ENCODE peak calls at places on chromosomes 4 and X, in seven cellular contexts. One of them, this sample, is unnamed.

GRCh38 chrX:111006119-111006518 is 89.9 kb upstream of the PAK3 start:
- DNase-seq in nucleus accumbens: no peak
- DNase-seq in MCF 10A: peak; percentile 30
- DNase-seq in epithelial cell of prostate: no peak
- DNase-seq in NCI-H2171: no peak
- DNase-seq in Kasumi-1: peak; percentile 30
- DNase-seq in epithelial cell of esophagus: peak; percentile 25
- DNase-seq in this sample: no peak

GRCh38 chr4:167622481-167623240 is 388.4 kb upstream of the SPOCK3 start:
- DNase-seq in nucleus accumbens: no peak
- DNase-seq in Kasumi-1: peak; percentile 61
- DNase-seq in MCF 10A: peak; percentile 66
- DNase-seq in NCI-H2171: no peak
- DNase-seq in epithelial cell of prostate: no peak
- DNase-seq in epithelial cell of esophagus: peak; percentile 64
- DNase-seq in this sample: peak; percentile 65

GRCh38 chrX:119266364-119266995 is 30.4 kb downstream of the PGRMC1 start:
- DNase-seq in NCI-H2171: no peak
- DNase-seq in Kasumi-1: peak; percentile 38
- DNase-seq in MCF 10A: peak; percentile 37
- DNase-seq in nucleus accumbens: no peak
- DNase-seq in epithelial cell of esophagus: peak; percentile 15
- DNase-seq in epithelial cell of prostate: no peak
- DNase-seq in this sample: peak; percentile 8

GRCh38 chr4:184819786-184820185 is 6.0 kb downstream of the ACSL1 start:
- DNase-seq in MCF 10A: no peak
- DNase-seq in NCI-H2171: no peak
- DNase-seq in epithelial cell of prostate: no peak
- DNase-seq in epithelial cell of esophagus: no peak
- DNase-seq in Kasumi-1: no peak
- DNase-seq in nucleus accumbens: no peak
- DNase-seq in this sample: no peak

GRCh38 chr4:77007358-77008230 is 58.0 kb downstream of the SEPTIN11 start:
- DNase-seq in Kasumi-1: peak; percentile 38
- DNase-seq in NCI-H2171: no peak
- DNase-seq in MCF 10A: peak; percentile 63
- DNase-seq in nucleus accumbens: no peak
- DNase-seq in epithelial cell of esophagus: peak; percentile 54
- DNase-seq in epithelial cell of prostate: no peak
- DNase-seq in this sample: no peak

GRCh38 chr4:61505773-61506640 is 305.9 kb downstream of the ADGRL3 start:
- DNase-seq in NCI-H2171: no peak
- DNase-seq in epithelial cell of esophagus: no peak
- DNase-seq in epithelial cell of prostate: no peak
- DNase-seq in Kasumi-1: no peak
- DNase-seq in MCF 10A: no peak
- DNase-seq in nucleus accumbens: no peak
- DNase-seq in this sample: no peak

GRCh38 chr4:65467280-65467679 is 203.0 kb downstream of the EPHA5 start:
- DNase-seq in Kasumi-1: no peak
- DNase-seq in epithelial cell of prostate: peak; percentile 6
- DNase-seq in MCF 10A: no peak
- DNase-seq in nucleus accumbens: no peak
- DNase-seq in epithelial cell of esophagus: peak; percentile 77
- DNase-seq in NCI-H2171: no peak
- DNase-seq in this sample: no peak

GRCh38 chrX:110004210-110004609 is 1.3 kb downstream of the TMEM164 start:
- DNase-seq in NCI-H2171: no peak
- DNase-seq in MCF 10A: peak; percentile 58
- DNase-seq in nucleus accumbens: no peak
- DNase-seq in Kasumi-1: no peak
- DNase-seq in epithelial cell of esophagus: peak; percentile 44
- DNase-seq in epithelial cell of prostate: no peak
- DNase-seq in this sample: peak; percentile 15

GRCh38 chr4:172927096-172927495 is 241.5 kb upstream of the GALNT7 start:
- DNase-seq in NCI-H2171: peak; percentile 2
- DNase-seq in Kasumi-1: no peak
- DNase-seq in MCF 10A: no peak
- DNase-seq in nucleus accumbens: no peak
- DNase-seq in epithelial cell of prostate: no peak
- DNase-seq in epithelial cell of esophagus: peak; percentile 28
- DNase-seq in this sample: no peak

GRCh38 chr4:17336069-17336468 is 175.8 kb downstream of the QDPR start:
- DNase-seq in epithelial cell of esophagus: no peak
- DNase-seq in MCF 10A: no peak
- DNase-seq in NCI-H2171: no peak
- DNase-seq in Kasumi-1: no peak
- DNase-seq in nucleus accumbens: no peak
- DNase-seq in epithelial cell of prostate: no peak
- DNase-seq in this sample: no peak

GRCh38 chr4:128322986-128323385 is 35.4 kb upstream of the PGRMC2 start:
- DNase-seq in MCF 10A: peak; percentile 27
- DNase-seq in epithelial cell of esophagus: peak; percentile 84
- DNase-seq in Kasumi-1: no peak
- DNase-seq in NCI-H2171: no peak
- DNase-seq in epithelial cell of prostate: peak; percentile 81
- DNase-seq in nucleus accumbens: no peak
- DNase-seq in this sample: peak; percentile 96

GRCh38 chrX:40603446-40603845 is 19.8 kb upstream of the MPC1L start:
- DNase-seq in NCI-H2171: no peak
- DNase-seq in MCF 10A: no peak
- DNase-seq in nucleus accumbens: no peak
- DNase-seq in epithelial cell of prostate: no peak
- DNase-seq in epithelial cell of esophagus: no peak
- DNase-seq in Kasumi-1: no peak
- DNase-seq in this sample: no peak

GRCh38 chr4:7987148-7987989 is 47.7 kb upstream of the AFAP1 start:
- DNase-seq in epithelial cell of prostate: no peak
- DNase-seq in epithelial cell of esophagus: peak; percentile 78
- DNase-seq in NCI-H2171: no peak
- DNase-seq in nucleus accumbens: no peak
- DNase-seq in MCF 10A: peak; percentile 84
- DNase-seq in Kasumi-1: peak; percentile 69
- DNase-seq in this sample: peak; percentile 87

GRCh38 chrX:8254386-8254785 is 83.3 kb upstream of the VCX2 start:
- DNase-seq in NCI-H2171: no peak
- DNase-seq in epithelial cell of prostate: no peak
- DNase-seq in epithelial cell of esophagus: no peak
- DNase-seq in nucleus accumbens: no peak
- DNase-seq in MCF 10A: no peak
- DNase-seq in Kasumi-1: no peak
- DNase-seq in this sample: no peak

GRCh38 chr4:152696764-152697250 is 17.0 kb upstream of the TMEM154 start:
- DNase-seq in MCF 10A: peak; percentile 70
- DNase-seq in NCI-H2171: no peak
- DNase-seq in Kasumi-1: no peak
- DNase-seq in nucleus accumbens: no peak
- DNase-seq in epithelial cell of prostate: peak; percentile 95
- DNase-seq in epithelial cell of esophagus: peak; percentile 90
- DNase-seq in this sample: no peak